ENCODE peak calls at places on chromosomes 13 and 19, in six cellular contexts. A is hippocampal formation; D is activated CD4-positive, alpha-beta T cell treated with anti-CD3 and anti-CD28 coated beads, Interleukin-2, amount 50 U/mL, for 24 hours; O is left colon; Y is psoas muscle; N is WERI-Rb-1. I is an unnamed sample.

GRCh38 chr13:99894835-99895427 is 76.6 kb downstream of the ZIC5 start:
- DNase-seq in N (no peak), Y (no peak), D (no peak), A (no peak), O (peak), I (no peak)

GRCh38 chr13:51534075-51534817 is 50.0 kb upstream of the WDFY2 start:
- DNase-seq in Y (peak), N (no peak), D (peak), A (peak), O (peak), I (peak)

GRCh38 chr19:31249217-31249616 is 100.0 kb downstream of the TSHZ3 start:
- DNase-seq in D (no peak), O (no peak), Y (no peak), A (no peak), N (no peak), I (no peak)

GRCh38 chr13:82698383-82698782 is 1183.9 kb downstream of the SLITRK1 start:
- DNase-seq in O (no peak), N (no peak), Y (no peak), D (no peak), A (no peak), I (no peak)

GRCh38 chr19:21084343-21084742 is 2.3 kb downstream of the ZNF714 start:
- DNase-seq in D (peak), N (no peak), Y (no peak), A (no peak), O (no peak), I (no peak)

GRCh38 chr13:33514362-33514761 is 228.8 kb upstream of the STARD13 start:
- DNase-seq in N (no peak), Y (no peak), A (no peak), D (no peak), O (no peak), I (no peak)

GRCh38 chr19:45311640-45312039 is 11.0 kb downstream of the CKM start:
- DNase-seq in N (peak), O (no peak), Y (peak), D (no peak), A (no peak), I (no peak)

GRCh38 chr19:7554990-7555864 is 19.7 kb downstream of the PNPLA6 start:
- DNase-seq in N (no peak), O (peak), D (no peak), Y (no peak), A (no peak), I (no peak)

GRCh38 chr13:30725331-30726085 is 9.8 kb upstream of the ALOX5AP start:
- DNase-seq in D (no peak), O (no peak), Y (no peak), N (peak), A (no peak), I (no peak)

GRCh38 chr13:26914624-26915023 is 154.0 kb upstream of the GPR12 start:
- DNase-seq in O (no peak), D (no peak), N (peak), A (no peak), Y (no peak), I (no peak)

GRCh38 chr19:4636151-4636717 is 3.1 kb upstream of the TNFAIP8L1 start:
- DNase-seq in D (peak), A (peak), Y (peak), N (peak), O (peak), I (no peak)

GRCh38 chr19:55206664-55207500 is 2.4 kb downstream of the PTPRH start:
- DNase-seq in D (peak), A (peak), N (peak), O (peak), Y (peak), I (peak)

GRCh38 chr13:113275387-113275786 is 21.7 kb upstream of the LAMP1 start:
- DNase-seq in A (no peak), Y (peak), N (peak), O (peak), D (no peak), I (no peak)

GRCh38 chr19:46608178-46608577 is 7.0 kb downstream of the CALM3 start:
- DNase-seq in N (no peak), O (no peak), A (no peak), Y (no peak), D (no peak), I (peak)

GRCh38 chr13:26601669-26602068 is 44.2 kb downstream of the WASF3 start:
- DNase-seq in D (no peak), O (no peak), A (no peak), N (no peak), Y (no peak), I (no peak)

GRCh38 chr19:6060600-6061391 is 49.5 kb downstream of the RFX2 start:
- DNase-seq in O (no peak), N (no peak), D (no peak), Y (peak), A (no peak), I (no peak)

GRCh38 chr19:1935484-1936208 is 5.3 kb upstream of the CSNK1G2 start:
- DNase-seq in N (no peak), A (no peak), O (no peak), Y (peak), D (no peak), I (peak)

GRCh38 chr13:26168835-26169234 is 53.3 kb downstream of the RNF6 start:
- DNase-seq in A (no peak), D (no peak), O (no peak), Y (no peak), N (no peak), I (no peak)

GRCh38 chr13:20997301-20998061 is 63.9 kb downstream of the LATS2 start:
- DNase-seq in A (no peak), N (no peak), Y (no peak), D (no peak), O (no peak), I (no peak)

GRCh38 chr13:29428310-29428991 is 167.0 kb downstream of the SLC7A1 start:
- DNase-seq in Y (no peak), A (no peak), D (no peak), N (peak), O (no peak), I (no peak)

GRCh38 chr19:48500830-48501445 is 10.7 kb downstream of the LMTK3 start:
- DNase-seq in O (no peak), Y (no peak), N (no peak), D (no peak), A (no peak), I (no peak)